ENCODE peak calls at places on chromosomes 2 and 18, in six cellular contexts. B, H, G, N, X and I are unnamed samples.
A peak's percentile ranks its signal among the peaks of the same experiment; 100 is the strongest.

GRCh38 chr2:219461061-219461514 is 26.4 kb downstream of the SPEG start:
- DNase-seq in G (peak; percentile 66), B (no peak), X (no peak), H (no peak), N (no peak), I (no peak)

GRCh38 chr2:200352631-200353030 is 46.1 kb downstream of the SPATS2L start:
- DNase-seq in N (no peak), G (no peak), X (no peak), B (no peak), H (peak; percentile 60), I (no peak)

GRCh38 chr2:9768388-9768787 is 74.9 kb upstream of the TAF1B start:
- DNase-seq in B (no peak), G (peak; percentile 57), H (peak; percentile 47), N (peak; percentile 77), X (no peak), I (no peak)

GRCh38 chr2:227677928-227678327 is 11.3 kb downstream of the SCYGR5 start:
- DNase-seq in B (no peak), H (no peak), X (no peak), N (no peak), G (no peak), I (no peak)

GRCh38 chr2:39780825-39781600 is 2.0 kb upstream of the THUMPD2 start:
- DNase-seq in G (peak; percentile 43), H (peak; percentile 32), B (no peak), N (no peak), X (no peak), I (no peak)

GRCh38 chr2:234917245-234917975 is 34.4 kb upstream of the SH3BP4 start:
- DNase-seq in B (no peak), G (no peak), N (no peak), H (no peak), X (no peak), I (no peak)

GRCh38 chr18:78510636-78511035 is 469.0 kb upstream of the SALL3 start:
- DNase-seq in X (no peak), H (no peak), G (no peak), B (no peak), N (no peak), I (no peak)

GRCh38 chr2:38697116-38697840 is 31.4 kb downstream of the GALM start:
- DNase-seq in X (no peak), B (no peak), G (no peak), H (no peak), N (no peak), I (no peak)

GRCh38 chr2:46351388-46352141 is 54.4 kb downstream of the EPAS1 start:
- DNase-seq in G (no peak), B (no peak), H (no peak), N (no peak), X (no peak), I (no peak)

GRCh38 chr2:21305581-21305980 is 181.8 kb downstream of the TDRD15 start:
- DNase-seq in G (no peak), B (no peak), H (no peak), X (no peak), N (no peak), I (no peak)

GRCh38 chr2:170244555-170244954 is 66.6 kb downstream of the MYO3B start:
- DNase-seq in N (no peak), G (no peak), H (no peak), B (no peak), X (no peak), I (no peak)

GRCh38 chr2:38581193-38582147 is 21.3 kb downstream of the HNRNPLL start:
- DNase-seq in H (peak; percentile 80), N (no peak), X (peak; percentile 23), B (no peak), G (peak; percentile 48), I (no peak)

GRCh38 chr18:74342416-74343043 is 26.9 kb downstream of the C18orf63 start:
- DNase-seq in N (no peak), G (no peak), H (peak; percentile 58), X (no peak), B (no peak), I (no peak)

GRCh38 chr2:110747522-110748488 is 15.4 kb downstream of the ACOXL start:
- DNase-seq in N (no peak), H (no peak), X (no peak), B (no peak), G (no peak), I (no peak)

GRCh38 chr2:127428057-127428814 is 10.0 kb downstream of the PROC start:
- DNase-seq in B (no peak), N (peak; percentile 39), H (no peak), G (no peak), X (no peak), I (no peak)

GRCh38 chr2:126831234-126832005 is 67.3 kb upstream of the TEX51 start:
- DNase-seq in X (no peak), G (no peak), N (no peak), B (no peak), H (no peak), I (no peak)

GRCh38 chr2:7014201-7014640 is 97.0 kb downstream of the RNF144A start:
- DNase-seq in B (no peak), H (peak; percentile 21), G (peak; percentile 30), N (no peak), X (no peak), I (no peak)

GRCh38 chr2:240250985-240251847 is 110.8 kb upstream of the OTOS start:
- DNase-seq in G (peak; percentile 86), X (no peak), H (peak; percentile 94), N (no peak), B (no peak), I (no peak)

GRCh38 chr2:193011870-193012269 is 817.1 kb upstream of the TMEFF2 start:
- DNase-seq in H (no peak), B (no peak), N (no peak), G (no peak), X (no peak), I (no peak)

GRCh38 chr2:57726294-57726693 is 320.3 kb upstream of the VRK2 start:
- DNase-seq in B (no peak), H (no peak), X (peak; percentile 5), G (no peak), N (no peak), I (no peak)

GRCh38 chr2:67510745-67511144 is 113.6 kb downstream of the ETAA1 start:
- DNase-seq in N (no peak), G (no peak), H (no peak), B (no peak), X (no peak), I (no peak)

GRCh38 chr2:164388511-164388910 is 232.8 kb downstream of the GRB14 start:
- DNase-seq in G (no peak), H (peak; percentile 51), N (no peak), B (no peak), X (peak; percentile 3), I (no peak)

GRCh38 chr2:134918518-134919359 is at the start of gene CCNT2:
- DNase-seq in G (peak; percentile 97), X (peak; percentile 95), N (peak; percentile 99), H (peak; percentile 99), B (peak; percentile 94), I (peak; percentile 88)
- TF ChIP-seq POLR2AphosphoS5 in G (peak; percentile 65), X (peak; percentile 85), N (peak; percentile 74), H (peak; percentile 81), B (peak; percentile 77), I (peak; percentile 74)

GRCh38 chr2:157698430-157698829 is 69.8 kb upstream of the ACVR1C start:
- DNase-seq in X (no peak), B (no peak), G (no peak), H (no peak), N (no peak), I (no peak)
- TF ChIP-seq TAF1 in X (no peak), B (no peak), G (no peak), H (no peak), N (no peak), I (no peak)

DNA sequence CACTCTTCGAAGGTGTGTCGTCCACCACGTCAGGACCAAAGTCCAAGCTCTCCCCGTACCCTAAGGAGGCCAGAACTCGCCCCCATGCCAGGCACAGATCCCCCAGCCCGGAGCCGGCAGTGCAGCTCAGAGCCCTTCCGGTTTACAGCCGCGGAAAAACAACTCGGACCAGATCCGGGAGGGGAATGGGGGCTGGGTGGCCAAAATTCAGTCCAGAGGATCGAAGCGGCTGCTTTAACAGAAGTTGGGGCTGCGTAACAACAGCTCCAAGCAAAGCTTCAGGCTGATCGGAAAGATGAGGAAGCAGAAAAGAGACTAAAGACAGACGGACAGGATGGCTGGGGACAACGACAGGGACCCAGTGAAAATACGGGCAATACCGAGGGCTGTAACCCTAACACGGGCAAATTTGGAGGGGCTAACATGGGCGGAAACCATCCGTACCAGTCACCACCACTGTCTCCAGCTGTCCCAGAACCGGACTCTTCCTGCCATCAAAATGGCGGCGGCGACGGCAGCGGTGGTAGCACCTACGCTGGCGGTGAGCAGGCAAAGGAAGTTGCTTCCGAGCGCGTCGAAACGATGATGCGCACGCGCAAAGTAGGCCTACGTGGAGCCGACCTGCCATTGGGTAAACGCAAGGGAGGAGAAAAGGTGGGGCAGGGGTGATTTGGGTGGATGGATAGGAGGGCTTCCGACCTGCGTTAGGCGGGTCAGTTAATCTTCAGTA is at the start of gene MMADHC:
- DNase-seq in G (peak; percentile 96), X (peak; percentile 88), N (peak; percentile 89), H (peak; percentile 97), B (peak; percentile 32), I (peak; percentile 42)
- TF ChIP-seq POLR2A in G (peak; percentile 99), X (peak; percentile 100), N (peak; percentile 71), H (peak; percentile 95), B (peak; percentile 97), I (peak; percentile 98)

GRCh38 chr2:32933756-32934095 is 13.0 kb upstream of the LTBP1 start:
- DNase-seq in G (no peak), N (no peak), H (no peak), X (no peak), B (no peak), I (no peak)

GRCh38 chr2:32931519-32931918 is 15.2 kb upstream of the LTBP1 start:
- DNase-seq in H (no peak), B (no peak), X (no peak), G (no peak), N (peak; percentile 14), I (no peak)

GRCh38 chr2:32930436-32930835 is 16.3 kb upstream of the LTBP1 start:
- DNase-seq in B (no peak), H (no peak), X (no peak), G (no peak), N (no peak), I (no peak)

GRCh38 chr2:32931945-32932709 is 14.6 kb upstream of the LTBP1 start:
- DNase-seq in G (no peak), X (no peak), H (no peak), B (no peak), N (peak; percentile 40), I (no peak)

DNA sequence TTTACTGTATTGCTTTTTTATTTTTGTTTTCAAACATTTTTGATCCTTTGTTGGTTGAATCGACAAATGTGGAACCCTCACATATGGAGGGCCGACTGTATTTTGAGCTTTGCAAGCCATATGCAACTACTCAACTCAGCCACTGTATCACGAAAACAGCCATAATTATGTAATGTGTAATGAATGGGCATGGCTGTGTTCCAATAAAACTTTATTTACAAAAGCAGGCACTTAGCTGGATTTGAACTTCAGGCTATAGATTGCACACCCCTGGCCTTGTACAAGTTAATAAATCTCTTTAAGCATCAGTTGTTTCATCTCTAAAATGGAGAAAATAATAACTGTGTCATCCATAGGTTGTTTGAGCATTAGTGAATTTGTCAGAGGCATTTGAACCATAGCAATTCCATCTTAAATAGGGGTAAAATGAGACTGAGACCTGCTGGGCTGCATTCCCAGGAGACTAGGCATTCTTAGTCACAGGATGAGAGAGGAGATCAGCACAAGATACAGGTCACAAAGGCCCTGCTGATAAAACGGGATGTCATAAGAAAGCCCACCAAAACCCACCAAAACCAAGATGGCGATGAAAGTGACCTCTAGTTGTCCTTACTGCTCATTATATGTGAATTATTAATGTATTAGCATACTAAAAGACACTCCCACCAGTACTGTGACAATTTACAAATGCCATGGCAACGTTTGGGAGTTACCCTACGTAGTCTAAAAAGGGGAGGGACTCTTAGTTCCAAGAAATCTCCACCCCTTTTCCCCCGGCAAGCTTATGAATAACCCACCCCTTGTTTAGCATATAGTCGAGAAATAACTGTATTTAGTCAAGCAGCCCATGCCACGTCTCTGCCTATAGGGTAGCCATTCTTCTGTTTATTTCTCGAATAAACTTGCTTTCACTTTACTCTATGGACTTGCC is 13.7 kb upstream of the LTBP1 start:
- DNase-seq in B (no peak), X (no peak), H (no peak), G (peak; percentile 19), N (peak; percentile 32), I (no peak)
- TF ChIP-seq POLR2AphosphoS5 in B (no peak), X (no peak), H (no peak), G (no peak), N (no peak), I (no peak)